ENCODE peak calls at places on chromosomes 6 and 20, in six cellular contexts. H is ascending aorta, K is prostate gland, B is HCT116, V is cardiac muscle cell, N is astrocyte of the cerebellum. G is an unnamed sample.

GRCh38 chr20:63705232-63706026 is 2.3 kb downstream of the ARFRP1 start:
- DNase-seq in B (no peak), V (no peak), K (no peak), H (peak; percentile 59), N (no peak), G (no peak)

GRCh38 chr20:4726710-4727391 is 5.1 kb downstream of the PRND start:
- DNase-seq in H (no peak), N (peak; percentile 16), B (no peak), K (no peak), V (peak; percentile 59), G (peak; percentile 60)

GRCh38 chr6:55980627-55981211 is 105.3 kb upstream of the BMP5 start:
- DNase-seq in V (peak; percentile 68), B (peak; percentile 18), K (peak; percentile 12), N (peak; percentile 35), H (no peak), G (peak; percentile 37)

GRCh38 chr6:23176883-23177282 is 607.5 kb downstream of the HDGFL1 start:
- DNase-seq in N (no peak), B (no peak), H (no peak), V (no peak), K (no peak), G (peak; percentile 37)

GRCh38 chr6:36285187-36285612 is 15.3 kb downstream of the PNPLA1 start:
- DNase-seq in K (no peak), V (no peak), B (no peak), H (no peak), N (no peak), G (no peak)

GRCh38 chr6:8243462-8243861 is 141.1 kb upstream of the EEF1E1 start:
- DNase-seq in V (peak; percentile 36), K (no peak), N (no peak), H (no peak), B (no peak), G (no peak)

GRCh38 chr20:7660165-7660564 is 280.1 kb downstream of the HAO1 start:
- DNase-seq in V (no peak), B (no peak), H (no peak), N (no peak), K (no peak), G (no peak)

GRCh38 chr6:4665489-4666417 is 110.5 kb upstream of the CDYL start:
- DNase-seq in B (no peak), N (no peak), V (no peak), K (no peak), H (no peak), G (no peak)

GRCh38 chr20:54219751-54220426 is 12.0 kb downstream of the PFDN4 start:
- DNase-seq in V (peak; percentile 73), B (peak; percentile 28), H (no peak), N (peak; percentile 38), K (no peak), G (no peak)

GRCh38 chr20:52791091-52791490 is 181.1 kb upstream of the TSHZ2 start:
- DNase-seq in B (no peak), H (no peak), K (peak; percentile 67), N (no peak), V (no peak), G (no peak)

GRCh38 chr20:49174183-49174582 is 14.0 kb downstream of the STAU1 start:
- DNase-seq in K (no peak), V (no peak), B (no peak), H (no peak), N (no peak), G (no peak)

GRCh38 chr6:119308048-119308570 is 41.5 kb downstream of the MAN1A1 start:
- DNase-seq in K (no peak), V (peak; percentile 62), B (peak; percentile 51), N (peak; percentile 16), H (no peak), G (peak; percentile 52)

GRCh38 chr6:15184441-15184861 is 61.4 kb upstream of the JARID2 start:
- DNase-seq in K (no peak), H (no peak), V (no peak), B (no peak), N (no peak), G (no peak)

GRCh38 chr20:18058661-18059467 is 1.1 kb upstream of the OVOL2 start:
- DNase-seq in V (no peak), B (peak; percentile 16), H (peak; percentile 58), N (no peak), K (peak; percentile 58), G (no peak)

GRCh38 chr6:49333345-49334120 is 129.5 kb downstream of the MMUT start:
- DNase-seq in V (no peak), N (no peak), B (no peak), K (no peak), H (no peak), G (no peak)

GRCh38 chr6:7176208-7176607 is 68.4 kb downstream of the RREB1 start:
- DNase-seq in V (no peak), K (no peak), N (no peak), B (no peak), H (no peak), G (no peak)

GRCh38 chr20:10902174-10902573 is 228.4 kb upstream of the JAG1 start:
- DNase-seq in N (no peak), K (no peak), H (no peak), B (no peak), V (no peak), G (no peak)

GRCh38 chr20:39253051-39253682 is 291.0 kb downstream of the DHX35 start:
- DNase-seq in N (no peak), B (no peak), K (no peak), H (no peak), V (no peak), G (no peak)

GRCh38 chr6:151024597-151024996 is 159.1 kb downstream of the MTHFD1L start:
- DNase-seq in H (peak; percentile 90), N (no peak), B (no peak), K (peak; percentile 52), V (no peak), G (no peak)

GRCh38 chr6:148700713-148701392 is 46.0 kb upstream of the UST start:
- DNase-seq in K (no peak), H (no peak), V (peak; percentile 64), N (no peak), B (no peak), G (no peak)

GRCh38 chr20:61580958-61581824 is 329.1 kb downstream of the CDH4 start:
- DNase-seq in B (no peak), H (no peak), N (no peak), K (no peak), V (no peak), G (no peak)

GRCh38 chr20:25601659-25602058 is 16.3 kb upstream of the NINL start:
- DNase-seq in K (no peak), N (no peak), H (no peak), V (no peak), B (no peak), G (no peak)

GRCh38 chr6:89081423-89082322 is 1.1 kb downstream of the PNRC1 start:
- DNase-seq in H (peak; percentile 99), K (peak; percentile 99), B (peak; percentile 87), V (peak; percentile 98), N (peak; percentile 95), G (peak; percentile 84)

GRCh38 chr20:63100401-63100925 is 93.7 kb upstream of the BHLHE23 start:
- DNase-seq in N (no peak), H (peak; percentile 18), V (no peak), B (no peak), K (no peak), G (no peak)

GRCh38 chr20:62795023-62795761 is 1.1 kb upstream of the MRGBP start:
- DNase-seq in N (no peak), K (no peak), B (no peak), V (peak; percentile 56), H (no peak), G (no peak)

GRCh38 chr6:134240664-134241431 is 77.1 kb downstream of the SGK1 start:
- DNase-seq in V (no peak), B (no peak), H (peak; percentile 75), N (no peak), K (peak; percentile 12), G (no peak)

GRCh38 chr6:47785187-47785586 is 3.4 kb downstream of the OPN5 start:
- DNase-seq in B (no peak), H (no peak), K (no peak), V (no peak), N (no peak), G (no peak)

GRCh38 chr20:11261533-11262000 is 587.8 kb upstream of the JAG1 start:
- DNase-seq in N (peak; percentile 93), V (peak; percentile 77), B (no peak), K (no peak), H (no peak), G (no peak)

GRCh38 chr6:138038148-138038870 is 68.9 kb downstream of the PERP start:
- DNase-seq in N (no peak), K (no peak), B (no peak), V (no peak), H (no peak), G (no peak)

GRCh38 chr6:157099912-157100593 is 223.3 kb downstream of the TMEM242 start:
- DNase-seq in B (no peak), N (no peak), H (no peak), K (no peak), V (peak; percentile 69), G (no peak)

GRCh38 chr6:45902984-45903383 is 112.7 kb downstream of the CLIC5 start:
- DNase-seq in N (no peak), K (no peak), H (no peak), B (no peak), V (no peak), G (no peak)

GRCh38 chr6:45900808-45901752 is 114.6 kb downstream of the CLIC5 start:
- DNase-seq in N (peak; percentile 32), H (peak; percentile 66), B (no peak), V (peak; percentile 63), K (no peak), G (no peak)

GRCh38 chr6:45903959-45904358 is 111.7 kb downstream of the CLIC5 start:
- DNase-seq in K (no peak), V (no peak), N (no peak), B (no peak), H (no peak), G (no peak)

GRCh38 chr6:45899683-45899946 is 116.0 kb downstream of the CLIC5 start:
- DNase-seq in K (no peak), V (no peak), H (no peak), B (no peak), N (no peak), G (no peak)

GRCh38 chr6:45901777-45902650 is 113.6 kb downstream of the CLIC5 start:
- DNase-seq in B (no peak), K (no peak), V (no peak), H (no peak), N (no peak), G (no peak)
- TF ChIP-seq CTCF in B (no peak), K (no peak), V (no peak), H (no peak), N (no peak), G (no peak)

GRCh38 chr6:33914519-33915120 is 110.8 kb upstream of the MLN start:
- DNase-seq in K (no peak), B (no peak), N (no peak), H (no peak), V (no peak), G (no peak)
- H3K4me3 ChIP-seq in K (no peak overlapping the region), B (no peak overlapping the region), N (no peak overlapping the region), H (no peak overlapping the region), V (no peak overlapping the region), G (no peak overlapping the region)

GRCh38 chr20:33629533-33629932 is 32.6 kb upstream of the C20orf144 start:
- DNase-seq in V (no peak), K (no peak), N (no peak), H (no peak), B (no peak), G (no peak)
- TF ChIP-seq CTCF in V (no peak), K (no peak), N (no peak), H (no peak), B (no peak), G (no peak)

GRCh38 chr20:37651932-37652331 is 41.9 kb upstream of the CTNNBL1 start:
- DNase-seq in B (peak; percentile 36), V (peak; percentile 59), N (no peak), K (peak; percentile 21), H (no peak), G (no peak)
- H3K4me3 ChIP-seq in B (no peak overlapping the region), V (no peak overlapping the region), N (no peak overlapping the region), K (no peak overlapping the region), H (no peak overlapping the region), G (no peak overlapping the region)